ENCODE peak calls at places on chromosomes 16 and 17, in five cellular contexts. U, L, H, Y and Z are unnamed samples.

GRCh38 chr16:25553711-25554436 is 137.9 kb upstream of the HS3ST4 start:
- DNase-seq in L (no peak), Y (no peak), U (peak), H (no peak), Z (no peak)

GRCh38 chr17:77449908-77450741 is 309.4 kb downstream of the SEC14L1 start:
- DNase-seq in L (peak), H (no peak), U (peak), Y (no peak), Z (peak)

GRCh38 chr16:50864386-50864785 is 122.5 kb downstream of the CYLD start:
- DNase-seq in L (no peak), Y (no peak), H (no peak), U (no peak), Z (no peak)

GRCh38 chr17:27985736-27986394 is 56.6 kb upstream of the NLK start:
- DNase-seq in Y (no peak), L (no peak), U (no peak), H (no peak), Z (no peak)

GRCh38 chr16:83109736-83110135 is 483.0 kb downstream of the CDH13 start:
- DNase-seq in L (no peak), Y (no peak), U (no peak), H (no peak), Z (no peak)

GRCh38 chr17:21680366-21680765 is 12.0 kb upstream of the KCNJ18 start:
- DNase-seq in U (no peak), Y (no peak), H (no peak), L (no peak), Z (no peak)

GRCh38 chr16:50667497-50668367 is 13.4 kb downstream of the SNX20 start:
- DNase-seq in H (no peak), U (no peak), L (no peak), Y (no peak), Z (no peak)

GRCh38 chr16:57562066-57562465 is 19.6 kb downstream of the ADGRG5 start:
- DNase-seq in Y (no peak), U (no peak), L (no peak), H (no peak), Z (no peak)

GRCh38 chr17:63682441-63682840 is 17.5 kb downstream of the LIMD2 start:
- DNase-seq in Y (no peak), H (no peak), L (no peak), U (no peak), Z (no peak)

GRCh38 chr17:64278614-64279013 is 15.6 kb upstream of the TEX2 start:
- DNase-seq in Y (no peak), H (no peak), L (no peak), U (peak), Z (no peak)

GRCh38 chr16:22623351-22623781 is 112.7 kb downstream of the NPIPB5 start:
- DNase-seq in U (no peak), L (no peak), Y (no peak), H (no peak), Z (peak)

GRCh38 chr16:20768818-20769217 is 5.0 kb downstream of the ACSM3 start:
- DNase-seq in L (no peak), U (no peak), H (no peak), Y (no peak), Z (no peak)

GRCh38 chr16:70781800-70782199 is 19.2 kb downstream of the VAC14 start:
- DNase-seq in U (no peak), Y (no peak), H (no peak), L (no peak), Z (no peak)

GRCh38 chr17:35373532-35373983 is at the start of gene SLFN11:
- DNase-seq in U (peak), H (peak), Y (peak), L (peak), Z (peak)

GRCh38 chr16:82476786-82477185 is 150.0 kb upstream of the CDH13 start:
- DNase-seq in L (no peak), U (no peak), Y (no peak), H (no peak), Z (no peak)

GRCh38 chr17:65017375-65017774 is 39.2 kb downstream of the GNA13 start:
- DNase-seq in L (no peak), H (no peak), Y (no peak), U (no peak), Z (peak)

GRCh38 chr16:84700518-84701277 is 898 bp downstream of the USP10 start:
- DNase-seq in Y (no peak), U (peak), L (no peak), H (no peak), Z (no peak)

GRCh38 chr16:68499011-68499410 is 40.1 kb upstream of the ZFP90 start:
- DNase-seq in L (no peak), Y (no peak), U (no peak), H (no peak), Z (no peak)

GRCh38 chr17:62703269-62703775 is 75.9 kb downstream of the MRC2 start:
- DNase-seq in H (no peak), U (peak), Y (no peak), L (no peak), Z (peak)

GRCh38 chr17:2244545-2245525 is 58.8 kb downstream of the SMG6 start:
- DNase-seq in U (peak), H (peak), L (peak), Y (peak), Z (peak)

GRCh38 chr17:77476920-77477805 is 336.4 kb downstream of the SEC14L1 start:
- DNase-seq in L (no peak), Y (peak), U (peak), H (no peak), Z (peak)

GRCh38 chr16:63481060-63481459 is 1444.8 kb upstream of the CDH8 start:
- DNase-seq in H (no peak), L (no peak), U (no peak), Y (no peak), Z (no peak)

GRCh38 chr17:61597606-61598005 is 6.6 kb upstream of the NACA2 start:
- DNase-seq in H (no peak), L (no peak), Y (no peak), U (no peak), Z (no peak)

GRCh38 chr17:57988301-57989010 is 402 bp upstream of the VEZF1 start:
- DNase-seq in Y (no peak), H (peak), U (peak), L (peak), Z (peak)

GRCh38 chr17:67842648-67843047 is 17.3 kb downstream of the BPTF start:
- DNase-seq in H (no peak), L (no peak), U (no peak), Y (no peak), Z (no peak)
- TF ChIP-seq CTCF in H (no peak), L (no peak), U (no peak), Y (no peak), Z (no peak)

DNA sequence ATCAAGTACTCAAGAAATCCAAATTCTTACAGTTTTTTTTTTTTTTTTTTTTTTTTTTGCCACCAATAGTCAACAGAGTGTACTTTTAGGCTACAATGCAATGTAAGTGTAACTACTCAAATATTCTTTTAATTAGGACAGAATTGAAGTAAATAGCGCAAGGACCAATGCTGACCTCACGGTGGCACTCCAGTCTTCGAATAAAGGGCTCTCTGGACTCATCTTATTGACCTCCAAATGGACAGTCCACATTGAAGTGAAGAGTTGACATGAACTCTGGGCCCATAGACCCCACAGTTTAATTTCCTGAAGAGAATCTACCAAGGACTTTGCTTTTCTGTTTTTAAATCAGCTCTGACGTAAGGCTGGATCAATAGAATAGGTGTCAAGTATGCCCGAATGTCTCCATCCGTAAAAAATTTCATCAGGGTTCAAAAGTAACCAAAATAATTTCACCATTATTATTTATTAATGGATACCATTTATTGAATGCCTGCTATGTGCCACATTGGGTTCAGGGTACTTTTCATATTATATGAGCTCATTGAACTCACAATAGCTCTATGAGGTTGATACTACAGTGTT is 7.3 kb upstream of the DDX52 start:
- DNase-seq in L (no peak), H (no peak), Y (no peak), U (peak), Z (peak)
- TF ChIP-seq CTCF in L (peak), H (no peak), Y (no peak), U (peak), Z (peak)

DNA sequence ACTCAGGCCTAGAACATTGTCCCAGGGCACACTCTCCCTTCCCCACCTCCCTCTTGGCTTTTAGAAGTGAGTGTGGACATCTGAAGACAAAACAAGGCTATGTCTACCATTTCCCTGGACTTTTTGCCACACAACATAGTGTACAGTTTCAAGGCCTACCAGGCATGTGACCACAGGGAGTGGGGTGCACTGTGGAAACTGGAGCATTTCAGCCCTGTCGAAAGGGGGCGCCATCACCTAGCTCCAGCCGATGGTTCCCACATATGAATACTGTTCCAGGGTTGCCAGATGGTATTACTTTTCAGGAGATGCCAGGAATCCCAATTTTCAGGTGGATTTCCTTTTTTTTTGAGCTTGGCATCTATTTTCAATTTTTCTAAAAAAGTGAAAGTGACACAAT is 140.7 kb downstream of the KATNIP start:
- DNase-seq in Y (no peak), H (no peak), L (no peak), U (peak), Z (peak)
- TF ChIP-seq CTCF in Y (peak), H (no peak), L (peak), U (peak), Z (peak)

GRCh38 chr16:29819506-29819905 is 756 bp upstream of the MVP start:
- DNase-seq in L (peak), H (no peak), Y (no peak), U (no peak), Z (no peak)

GRCh38 chr16:29815793-29816693 is at the start of gene PAGR1:
- DNase-seq in U (peak), Y (peak), L (peak), H (peak), Z (peak)

GRCh38 chr16:29816694-29817441 is 916 bp downstream of the PAGR1 start:
- DNase-seq in L (peak), H (no peak), Y (no peak), U (peak), Z (peak)

GRCh38 chr16:29820271-29820701 is at the start of gene MVP:
- DNase-seq in Y (no peak), L (peak), U (peak), H (peak), Z (peak)

GRCh38 chr16:29818082-29818481 is 2.1 kb downstream of the PAGR1 start:
- DNase-seq in L (no peak), H (no peak), U (no peak), Y (no peak), Z (no peak)
- TF ChIP-seq CTCF in L (no peak), H (no peak), U (no peak), Y (no peak), Z (no peak)

GRCh38 chr16:27378871-27379580 is 22.9 kb upstream of the IL21R start:
- DNase-seq in H (no peak), L (no peak), Y (no peak), U (peak), Z (peak)

GRCh38 chr16:27374231-27374793 is 27.7 kb upstream of the IL21R start:
- DNase-seq in L (no peak), U (no peak), H (no peak), Y (no peak), Z (no peak)

GRCh38 chr16:27373312-27373711 is 28.7 kb upstream of the IL21R start:
- DNase-seq in L (no peak), Y (no peak), U (no peak), H (no peak), Z (no peak)

GRCh38 chr16:27377666-27378485 is 24.1 kb upstream of the IL21R start:
- DNase-seq in U (no peak), H (no peak), Y (no peak), L (no peak), Z (no peak)

GRCh38 chr16:27374794-27375499 is 27.0 kb upstream of the IL21R start:
- DNase-seq in U (peak), Y (peak), L (peak), H (no peak), Z (peak)
- TF ChIP-seq CTCF in U (peak), Y (peak), L (no peak), H (no peak), Z (peak)

GRCh38 chr16:73565263-73565662 is 517.3 kb upstream of the ZFHX3 start:
- DNase-seq in H (no peak), Y (no peak), U (no peak), L (no peak), Z (no peak)
- TF ChIP-seq CTCF in H (no peak), Y (peak), U (no peak), L (no peak), Z (no peak)

GRCh38 chr16:88913001-88913612 is 46.6 kb upstream of the PABPN1L start:
- DNase-seq in U (no peak), H (no peak), Y (no peak), L (no peak), Z (no peak)

GRCh38 chr16:88912556-88912955 is 46.1 kb upstream of the PABPN1L start:
- DNase-seq in H (no peak), U (no peak), Y (no peak), L (no peak), Z (no peak)

GRCh38 chr16:88913870-88914269 is 47.4 kb upstream of the PABPN1L start:
- DNase-seq in Y (no peak), H (no peak), L (no peak), U (no peak), Z (no peak)

GRCh38 chr16:88915639-88916327 is 49.3 kb upstream of the PABPN1L start:
- DNase-seq in Y (no peak), L (no peak), H (no peak), U (no peak), Z (no peak)

DNA sequence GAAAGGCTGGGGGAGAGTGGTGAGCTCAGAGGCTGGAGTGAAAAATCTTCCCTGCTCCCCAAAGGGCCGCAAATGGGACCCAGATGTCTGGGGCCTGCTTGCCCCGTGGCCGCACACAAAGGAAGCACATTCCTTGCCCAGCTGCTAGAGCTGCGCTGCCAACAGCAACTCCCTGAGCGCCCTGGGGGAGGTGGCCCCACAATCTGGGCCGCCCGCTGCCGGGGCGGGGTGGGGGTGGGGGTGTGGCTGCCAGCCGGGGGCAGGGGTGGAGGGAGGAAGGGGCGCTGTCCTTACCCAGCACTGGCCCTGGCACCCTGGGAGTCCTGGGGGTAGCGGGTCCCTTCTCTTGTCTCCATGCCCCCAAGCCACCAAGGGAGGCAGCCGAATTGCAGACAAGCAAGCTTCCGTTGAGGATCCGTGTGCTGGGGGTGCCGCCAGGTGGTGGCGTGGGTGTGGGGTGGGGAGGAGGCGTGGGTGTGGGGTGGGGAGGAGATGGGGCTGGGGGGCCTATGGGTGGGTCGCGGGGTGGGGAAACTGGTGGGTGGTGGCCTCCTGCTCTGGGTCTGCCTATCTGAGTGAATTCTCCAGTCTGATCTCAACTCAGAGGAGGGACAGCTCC is 48.4 kb upstream of the PABPN1L start:
- DNase-seq in Y (no peak), L (no peak), H (no peak), U (peak), Z (no peak)
- TF ChIP-seq CTCF in Y (no peak), L (no peak), H (no peak), U (no peak), Z (no peak)

GRCh38 chr16:23757116-23757515 is 2.3 kb downstream of the CHP2 start:
- DNase-seq in H (no peak), U (no peak), Y (no peak), L (no peak), Z (no peak)

GRCh38 chr16:23753908-23754593 is 775 bp upstream of the CHP2 start:
- DNase-seq in Y (no peak), L (no peak), H (no peak), U (no peak), Z (no peak)

GRCh38 chr16:23755484-23755809 is 621 bp downstream of the CHP2 start:
- DNase-seq in H (no peak), L (no peak), U (no peak), Y (no peak), Z (no peak)

GRCh38 chr16:23754594-23755483 is at the start of gene CHP2:
- DNase-seq in Y (no peak), U (no peak), H (peak), L (peak), Z (no peak)

GRCh38 chr16:23757937-23758619 is 3.3 kb downstream of the CHP2 start:
- DNase-seq in L (no peak), Y (no peak), U (no peak), H (no peak), Z (no peak)
- TF ChIP-seq CTCF in L (no peak), Y (no peak), U (no peak), H (no peak), Z (no peak)